ENCODE peak calls at places on chromosomes 7 and 10, in six cellular contexts. One of them, this sample, is unnamed.
A peak's percentile ranks its signal among the peaks of the same experiment; 100 is the strongest.

GRCh38 chr10:132421377-132422168 is 24.6 kb downstream of the PWWP2B start:
- DNase-seq in stimulated activated CD4-positive, alpha-beta T cell treated with anti-CD3 and anti-CD28 coated beads, Interleukin-15, amount 100 ng/mL, for 1 hour: no peak
- DNase-seq in mesendoderm: no peak
- DNase-seq in Caki2: no peak
- DNase-seq in M059J: peak; percentile 48
- DNase-seq in tibial artery: peak; percentile 83
- DNase-seq in this sample: peak; percentile 57

GRCh38 chr7:44909596-44909995 is 24.3 kb upstream of the PURB start:
- DNase-seq in stimulated activated CD4-positive, alpha-beta T cell treated with anti-CD3 and anti-CD28 coated beads, Interleukin-15, amount 100 ng/mL, for 1 hour: no peak
- DNase-seq in mesendoderm: no peak
- DNase-seq in Caki2: no peak
- DNase-seq in M059J: no peak
- DNase-seq in tibial artery: no peak
- DNase-seq in this sample: no peak

GRCh38 chr7:155558961-155559360 is 12.6 kb upstream of the CNPY1 start:
- DNase-seq in stimulated activated CD4-positive, alpha-beta T cell treated with anti-CD3 and anti-CD28 coated beads, Interleukin-15, amount 100 ng/mL, for 1 hour: no peak
- DNase-seq in mesendoderm: no peak
- DNase-seq in Caki2: no peak
- DNase-seq in M059J: no peak
- DNase-seq in tibial artery: no peak
- DNase-seq in this sample: no peak

GRCh38 chr10:11715815-11716494 is 26.2 kb upstream of the ECHDC3 start:
- DNase-seq in stimulated activated CD4-positive, alpha-beta T cell treated with anti-CD3 and anti-CD28 coated beads, Interleukin-15, amount 100 ng/mL, for 1 hour: no peak
- DNase-seq in mesendoderm: no peak
- DNase-seq in Caki2: no peak
- DNase-seq in M059J: no peak
- DNase-seq in tibial artery: no peak
- DNase-seq in this sample: no peak

GRCh38 chr7:36565792-36566356 is 158.4 kb downstream of the AOAH start:
- DNase-seq in stimulated activated CD4-positive, alpha-beta T cell treated with anti-CD3 and anti-CD28 coated beads, Interleukin-15, amount 100 ng/mL, for 1 hour: no peak
- DNase-seq in mesendoderm: no peak
- DNase-seq in Caki2: no peak
- DNase-seq in M059J: no peak
- DNase-seq in tibial artery: no peak
- DNase-seq in this sample: no peak

GRCh38 chr10:99983280-99983988 is 26.3 kb downstream of the DNMBP start:
- DNase-seq in stimulated activated CD4-positive, alpha-beta T cell treated with anti-CD3 and anti-CD28 coated beads, Interleukin-15, amount 100 ng/mL, for 1 hour: no peak
- DNase-seq in mesendoderm: no peak
- DNase-seq in Caki2: no peak
- DNase-seq in M059J: no peak
- DNase-seq in tibial artery: peak; percentile 47
- DNase-seq in this sample: no peak

GRCh38 chr7:36393826-36394225 is 4.2 kb downstream of the ANLN start:
- DNase-seq in stimulated activated CD4-positive, alpha-beta T cell treated with anti-CD3 and anti-CD28 coated beads, Interleukin-15, amount 100 ng/mL, for 1 hour: no peak
- DNase-seq in mesendoderm: no peak
- DNase-seq in Caki2: peak; percentile 42
- DNase-seq in M059J: peak; percentile 18
- DNase-seq in tibial artery: no peak
- DNase-seq in this sample: no peak

GRCh38 chr7:50411333-50412028 is 38.7 kb downstream of the FIGNL1 start:
- DNase-seq in stimulated activated CD4-positive, alpha-beta T cell treated with anti-CD3 and anti-CD28 coated beads, Interleukin-15, amount 100 ng/mL, for 1 hour: no peak
- DNase-seq in mesendoderm: no peak
- DNase-seq in Caki2: no peak
- DNase-seq in M059J: no peak
- DNase-seq in tibial artery: no peak
- DNase-seq in this sample: no peak

GRCh38 chr7:116434820-116435341 is 64.7 kb upstream of the CAV2 start:
- DNase-seq in stimulated activated CD4-positive, alpha-beta T cell treated with anti-CD3 and anti-CD28 coated beads, Interleukin-15, amount 100 ng/mL, for 1 hour: no peak
- DNase-seq in mesendoderm: no peak
- DNase-seq in Caki2: no peak
- DNase-seq in M059J: peak; percentile 82
- DNase-seq in tibial artery: no peak
- DNase-seq in this sample: no peak

GRCh38 chr10:101575580-101576228 is 12.4 kb downstream of the POLL start:
- DNase-seq in stimulated activated CD4-positive, alpha-beta T cell treated with anti-CD3 and anti-CD28 coated beads, Interleukin-15, amount 100 ng/mL, for 1 hour: no peak
- DNase-seq in mesendoderm: peak; percentile 47
- DNase-seq in Caki2: no peak
- DNase-seq in M059J: no peak
- DNase-seq in tibial artery: no peak
- DNase-seq in this sample: no peak

GRCh38 chr7:55573526-55573925 is 1.2 kb upstream of the VOPP1 start:
- DNase-seq in stimulated activated CD4-positive, alpha-beta T cell treated with anti-CD3 and anti-CD28 coated beads, Interleukin-15, amount 100 ng/mL, for 1 hour: no peak
- DNase-seq in mesendoderm: no peak
- DNase-seq in Caki2: peak; percentile 41
- DNase-seq in M059J: peak; percentile 43
- DNase-seq in tibial artery: no peak
- DNase-seq in this sample: no peak

GRCh38 chr10:68759223-68759863 is 38.3 kb downstream of the CCAR1 start:
- DNase-seq in stimulated activated CD4-positive, alpha-beta T cell treated with anti-CD3 and anti-CD28 coated beads, Interleukin-15, amount 100 ng/mL, for 1 hour: no peak
- DNase-seq in mesendoderm: no peak
- DNase-seq in Caki2: no peak
- DNase-seq in M059J: no peak
- DNase-seq in tibial artery: no peak
- DNase-seq in this sample: no peak

GRCh38 chr10:20551761-20552160 is 345.4 kb downstream of the NEBL start:
- DNase-seq in stimulated activated CD4-positive, alpha-beta T cell treated with anti-CD3 and anti-CD28 coated beads, Interleukin-15, amount 100 ng/mL, for 1 hour: no peak
- DNase-seq in mesendoderm: no peak
- DNase-seq in Caki2: no peak
- DNase-seq in M059J: peak; percentile 1
- DNase-seq in tibial artery: no peak
- DNase-seq in this sample: no peak

GRCh38 chr10:126270116-126270515 is 118.2 kb downstream of the ADAM12 start:
- DNase-seq in stimulated activated CD4-positive, alpha-beta T cell treated with anti-CD3 and anti-CD28 coated beads, Interleukin-15, amount 100 ng/mL, for 1 hour: no peak
- DNase-seq in mesendoderm: no peak
- DNase-seq in Caki2: peak; percentile 38
- DNase-seq in M059J: no peak
- DNase-seq in tibial artery: no peak
- DNase-seq in this sample: peak; percentile 21

GRCh38 chr10:73495226-73495883 is 469 bp downstream of the PPP3CB start:
- DNase-seq in stimulated activated CD4-positive, alpha-beta T cell treated with anti-CD3 and anti-CD28 coated beads, Interleukin-15, amount 100 ng/mL, for 1 hour: peak; percentile 82
- DNase-seq in mesendoderm: no peak
- DNase-seq in Caki2: peak; percentile 92
- DNase-seq in M059J: peak; percentile 92
- DNase-seq in tibial artery: peak; percentile 86
- DNase-seq in this sample: peak; percentile 93

GRCh38 chr7:127833641-127834040 is 181.6 kb downstream of the SND1 start:
- DNase-seq in stimulated activated CD4-positive, alpha-beta T cell treated with anti-CD3 and anti-CD28 coated beads, Interleukin-15, amount 100 ng/mL, for 1 hour: no peak
- DNase-seq in mesendoderm: no peak
- DNase-seq in Caki2: no peak
- DNase-seq in M059J: no peak
- DNase-seq in tibial artery: no peak
- DNase-seq in this sample: no peak